ENCODE peak calls at places on chromosomes 6 and 20, in five cellular contexts. X is fibroblast of lung; N is Karpas-422; Q is CD8-positive, alpha-beta T cell; F is SK-N-SH. D is an unnamed sample.

GRCh38 chr6:13286185-13286584 is 42.2 kb downstream of the TBC1D7 start:
- DNase-seq in X (no peak), N (peak; percentile 55), Q (no peak), F (no peak), D (no peak)

GRCh38 chr20:10857362-10858070 is 183.7 kb upstream of the JAG1 start:
- DNase-seq in X (peak; percentile 91), N (no peak), Q (no peak), F (no peak), D (no peak)

GRCh38 chr6:137148291-137149076 is 25.0 kb downstream of the IL22RA2 start:
- DNase-seq in X (no peak), N (no peak), Q (no peak), F (no peak), D (peak; percentile 74)

GRCh38 chr6:114142256-114142655 is 171.3 kb upstream of the HDAC2 start:
- DNase-seq in X (no peak), N (no peak), Q (no peak), F (no peak), D (no peak)

GRCh38 chr6:136148051-136148450 is 102.1 kb downstream of the MTFR2 start:
- DNase-seq in X (no peak), N (no peak), Q (no peak), F (no peak), D (no peak)

GRCh38 chr6:126381498-126381897 is 41.6 kb downstream of the CENPW start:
- DNase-seq in X (no peak), N (no peak), Q (no peak), F (no peak), D (no peak)

GRCh38 chr6:6580225-6580870 is 8.2 kb upstream of the LY86 start:
- DNase-seq in X (no peak), N (no peak), Q (no peak), F (no peak), D (no peak)

GRCh38 chr6:34384305-34385153 is 7.9 kb downstream of the NUDT3 start:
- DNase-seq in X (no peak), N (no peak), Q (no peak), F (no peak), D (no peak)

GRCh38 chr6:28657756-28658465 is 132.2 kb downstream of the GPX5 start:
- DNase-seq in X (peak; percentile 56), N (peak; percentile 86), Q (peak; percentile 25), F (peak; percentile 61), D (no peak)

GRCh38 chr20:63223121-63223825 is 7.3 kb upstream of the YTHDF1 start:
- DNase-seq in X (peak; percentile 22), N (peak; percentile 78), Q (peak; percentile 51), F (peak; percentile 76), D (no peak)

GRCh38 chr6:142412241-142412640 is 110.4 kb downstream of the ADGRG6 start:
- DNase-seq in X (no peak), N (no peak), Q (no peak), F (no peak), D (no peak)

GRCh38 chr6:19301980-19302379 is 535.2 kb upstream of the ID4 start:
- DNase-seq in X (peak; percentile 83), N (no peak), Q (no peak), F (no peak), D (no peak)

GRCh38 chr20:53736122-53736756 is 142.6 kb upstream of the ZNF217 start:
- DNase-seq in X (peak; percentile 67), N (no peak), Q (no peak), F (no peak), D (no peak)

GRCh38 chr6:90940812-90941481 is 354.1 kb upstream of the MAP3K7 start:
- DNase-seq in X (peak; percentile 61), N (peak; percentile 90), Q (no peak), F (peak; percentile 45), D (no peak)

GRCh38 chr6:43297644-43298564 is at the start of gene SLC22A7:
- DNase-seq in X (no peak), N (no peak), Q (no peak), F (no peak), D (no peak)

GRCh38 chr6:43702147-43702521 is 14.5 kb upstream of the MRPS18A start:
- DNase-seq in X (no peak), N (no peak), Q (no peak), F (no peak), D (no peak)

GRCh38 chr6:42338573-42339218 is 113.0 kb downstream of the TRERF1 start:
- DNase-seq in X (peak; percentile 99), N (no peak), Q (no peak), F (no peak), D (no peak)

GRCh38 chr6:74343804-74344203 is 647.8 kb downstream of the CD109 start:
- DNase-seq in X (no peak), N (peak; percentile 46), Q (no peak), F (peak; percentile 1), D (no peak)

GRCh38 chr20:58286729-58287128 is 22.8 kb upstream of the RAB22A start:
- DNase-seq in X (no peak), N (no peak), Q (no peak), F (no peak), D (no peak)

GRCh38 chr6:149898966-149899365 is 1.1 kb upstream of the RAET1E start:
- DNase-seq in X (no peak), N (peak; percentile 30), Q (no peak), F (no peak), D (no peak)

GRCh38 chr6:149897855-149898744 is at the start of gene RAET1E:
- DNase-seq in X (no peak), N (peak; percentile 56), Q (no peak), F (no peak), D (no peak)

GRCh38 chr6:149895702-149896310 is 2.1 kb downstream of the RAET1E start:
- DNase-seq in X (peak; percentile 75), N (peak; percentile 36), Q (peak; percentile 53), F (peak; percentile 44), D (peak; percentile 73)

GRCh38 chr6:149896491-149896890 is 1.4 kb downstream of the RAET1E start:
- DNase-seq in X (peak; percentile 44), N (peak; percentile 37), Q (no peak), F (no peak), D (no peak)

GRCh38 chr6:149897015-149897697 is 757 bp downstream of the RAET1E start:
- DNase-seq in X (peak; percentile 89), N (peak; percentile 32), Q (no peak), F (no peak), D (peak; percentile 58)
- H3K27ac ChIP-seq in X (peak overlapping the region; percentile 62), N (no peak overlapping the region), Q (no peak overlapping the region), F (peak overlapping the region; percentile 2), D (peak overlapping the region; percentile 76)

GRCh38 chr20:44206132-44206531 is 4.4 kb downstream of the OSER1 start:
- DNase-seq in X (no peak), N (peak; percentile 12), Q (no peak), F (no peak), D (no peak)
- H3K27ac ChIP-seq in X (no peak overlapping the region), N (no peak overlapping the region), Q (no peak overlapping the region), F (no peak overlapping the region), D (no peak overlapping the region)

GRCh38 chr20:22384978-22385377 is 199.4 kb downstream of the FOXA2 start:
- DNase-seq in X (no peak), N (no peak), Q (no peak), F (no peak), D (no peak)
- H3K27ac ChIP-seq in X (no peak overlapping the region), N (no peak overlapping the region), Q (no peak overlapping the region), F (no peak overlapping the region), D (no peak overlapping the region)

GRCh38 chr6:148432405-148433195 is 90.0 kb downstream of the SASH1 start:
- DNase-seq in X (peak; percentile 41), N (no peak), Q (no peak), F (no peak), D (no peak)

GRCh38 chr6:148429423-148429822 is 86.8 kb downstream of the SASH1 start:
- DNase-seq in X (no peak), N (no peak), Q (no peak), F (no peak), D (no peak)

GRCh38 chr6:148431840-148432239 is 89.2 kb downstream of the SASH1 start:
- DNase-seq in X (no peak), N (no peak), Q (no peak), F (no peak), D (no peak)

GRCh38 chr6:148430897-148431296 is 88.3 kb downstream of the SASH1 start:
- DNase-seq in X (no peak), N (no peak), Q (no peak), F (no peak), D (no peak)

DNA sequence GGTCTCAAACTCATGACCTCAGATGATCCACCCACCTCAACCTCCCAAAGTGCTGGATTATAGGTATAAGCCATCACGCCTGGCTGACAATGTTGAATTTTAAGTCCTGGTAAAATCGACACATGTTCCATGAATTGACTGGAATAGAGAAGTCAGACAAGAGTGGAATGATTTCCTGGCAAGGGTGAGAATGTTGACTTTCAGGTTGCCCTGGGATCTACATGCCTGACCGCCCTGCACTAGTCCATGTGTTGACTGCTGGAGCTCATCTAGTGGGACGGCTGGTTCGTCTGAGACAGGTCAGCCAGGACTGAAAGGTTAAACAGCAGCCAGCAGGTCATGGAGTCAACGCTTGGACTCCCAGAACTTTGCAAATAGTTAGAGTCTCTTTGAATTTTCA is 88.8 kb downstream of the SASH1 start:
- DNase-seq in X (no peak), N (no peak), Q (no peak), F (no peak), D (no peak)
- H3K27ac ChIP-seq in X (no peak overlapping the region), N (no peak overlapping the region), Q (no peak overlapping the region), F (no peak overlapping the region), D (no peak overlapping the region)

DNA sequence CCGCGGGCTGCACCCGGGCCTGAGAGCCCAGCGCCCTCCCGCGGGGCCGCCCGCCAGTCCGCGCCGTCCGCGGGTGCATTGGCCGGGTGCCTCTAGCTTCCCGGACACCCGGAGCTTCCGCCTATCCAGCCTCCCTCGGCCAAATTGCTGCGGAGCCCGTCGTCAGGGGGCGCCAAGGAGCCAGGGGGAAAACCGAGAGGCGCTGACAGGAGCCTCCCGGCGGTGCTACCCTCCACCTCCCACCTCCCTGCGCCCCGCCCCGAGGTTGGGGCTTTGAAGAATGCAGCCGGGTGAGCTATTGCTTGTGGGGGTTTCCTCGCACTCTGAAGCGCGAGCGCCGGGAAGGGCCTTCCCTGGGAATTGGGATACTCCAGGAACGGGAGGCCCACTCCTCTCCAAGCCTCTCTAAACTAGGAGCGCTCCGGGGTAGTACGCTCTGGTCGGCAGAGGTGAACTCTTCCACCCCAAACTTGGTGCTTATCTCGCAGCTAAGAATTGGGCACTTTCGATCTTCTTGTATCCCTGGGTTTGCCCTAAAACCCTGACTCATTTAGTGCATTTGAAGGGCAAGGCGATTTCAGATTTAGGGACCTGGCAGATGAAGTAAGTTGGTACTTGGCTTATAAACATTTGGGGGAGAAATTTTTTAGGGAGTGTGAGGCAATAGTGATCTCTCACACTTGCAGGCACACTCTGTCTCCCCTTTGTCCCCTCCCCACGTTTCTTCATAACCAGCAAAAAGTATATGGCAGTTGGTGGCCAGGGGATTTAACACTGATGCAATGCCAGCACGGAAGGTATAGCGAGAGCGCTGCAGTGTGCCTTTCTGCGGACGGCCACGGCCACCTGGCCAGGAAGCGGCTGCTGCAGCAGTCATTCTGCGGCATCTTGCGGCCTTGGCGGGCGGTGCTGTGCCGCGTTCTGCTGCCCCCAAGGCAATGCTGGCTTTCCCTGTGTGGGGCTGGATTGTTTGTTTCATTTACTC is 556 bp downstream of the BEND6 start:
- DNase-seq in X (peak; percentile 90), N (peak; percentile 92), Q (peak; percentile 44), F (peak; percentile 67), D (peak; percentile 67)
- H3K27ac ChIP-seq in X (peak overlapping the region; percentile 86), N (no peak overlapping the region), Q (no peak overlapping the region), F (peak overlapping the region; percentile 76), D (no peak overlapping the region)

D was measured in upper lobe of left lung.